ENCODE peak calls at places on chromosomes 2 and 18, in four cellular contexts. E is HepG2, J is IMR-90, M is K562. I is an unnamed sample.

GRCh38 chr2:238720232-238720672 is 127.6 kb upstream of the TWIST2 start:
- DNase-seq in J (peak), E (peak), M (peak), I (no peak)

GRCh38 chr2:54048117-54048785 is 67.2 kb upstream of the ACYP2 start:
- DNase-seq in E (peak), J (no peak), M (no peak), I (no peak)

GRCh38 chr2:74922592-74923227 is 35.7 kb upstream of the POLE4 start:
- DNase-seq in J (peak), M (no peak), E (no peak), I (no peak)

GRCh38 chr2:207768168-207768890 is 1.4 kb downstream of the FZD5 start:
- DNase-seq in J (no peak), E (peak), M (no peak), I (no peak)

GRCh38 chr2:134169788-134170187 is 84.1 kb upstream of the MGAT5 start:
- DNase-seq in M (no peak), J (no peak), E (no peak), I (no peak)

GRCh38 chr18:50432915-50433314 is 58.1 kb downstream of the SKA1 start:
- DNase-seq in E (no peak), J (no peak), M (peak), I (no peak)

GRCh38 chr18:37328946-37329719 is 236.5 kb downstream of the CELF4 start:
- DNase-seq in E (no peak), M (no peak), J (no peak), I (no peak)

GRCh38 chr2:177972782-177973181 is 99.8 kb downstream of the PDE11A start:
- DNase-seq in E (no peak), J (no peak), M (peak), I (no peak)

GRCh38 chr18:44601447-44601846 is 79.2 kb upstream of the SETBP1 start:
- DNase-seq in M (no peak), J (peak), E (no peak), I (no peak)

GRCh38 chr2:99827296-99827999 is 314.9 kb downstream of the AFF3 start:
- DNase-seq in J (no peak), E (no peak), M (no peak), I (no peak)

GRCh38 chr2:168278424-168278888 is 31.1 kb upstream of the STK39 start:
- DNase-seq in J (peak), M (no peak), E (peak), I (no peak)

GRCh38 chr2:143852748-143853147 is 667.2 kb downstream of the ZEB2 start:
- DNase-seq in M (no peak), E (no peak), J (no peak), I (no peak)

GRCh38 chr2:191927991-191928390 is 81.1 kb upstream of the CAVIN2 start:
- DNase-seq in J (peak), E (no peak), M (no peak), I (no peak)

GRCh38 chr2:219870023-219870422 is 242.6 kb downstream of the SLC4A3 start:
- DNase-seq in E (no peak), M (no peak), J (peak), I (no peak)

GRCh38 chr2:204027105-204027504 is 90.5 kb downstream of the ICOS start:
- DNase-seq in E (no peak), J (peak), M (no peak), I (no peak)

GRCh38 chr18:37314534-37314933 is 251.1 kb downstream of the CELF4 start:
- DNase-seq in E (no peak), J (no peak), M (no peak), I (no peak)

GRCh38 chr2:27442981-27443323 is 771 bp downstream of the KRTCAP3 start:
- DNase-seq in M (no peak), E (no peak), J (no peak), I (no peak)

GRCh38 chr2:201901770-201902169 is 95.4 kb downstream of the CDK15 start:
- DNase-seq in J (no peak), M (peak), E (no peak), I (no peak)

GRCh38 chr2:240160291-240161086 is 20.0 kb upstream of the OTOS start:
- DNase-seq in J (no peak), E (no peak), M (no peak), I (no peak)

GRCh38 chr2:46960618-46961017 is 45.0 kb upstream of the MCFD2 start:
- DNase-seq in E (no peak), M (no peak), J (no peak), I (no peak)

GRCh38 chr2:238231251-238231793 is 8.5 kb downstream of the HES6 start:
- DNase-seq in J (peak), M (peak), E (no peak), I (no peak)

GRCh38 chr2:171185941-171186340 is 25.2 kb upstream of the TLK1 start:
- DNase-seq in J (peak), M (no peak), E (no peak), I (no peak)

GRCh38 chr2:147543056-147543455 is 301.8 kb upstream of the ACVR2A start:
- DNase-seq in E (no peak), J (peak), M (no peak), I (no peak)

GRCh38 chr18:30248061-30248460 is 794.5 kb downstream of the DSC3 start:
- DNase-seq in J (no peak), M (no peak), E (no peak), I (no peak)

GRCh38 chr2:203585541-203585940 is 50.4 kb upstream of the RAPH1 start:
- DNase-seq in J (no peak), E (no peak), M (no peak), I (no peak)

GRCh38 chr2:119106301-119106897 is 52.2 kb downstream of the C1QL2 start:
- DNase-seq in J (peak), E (peak), M (peak), I (no peak)

GRCh38 chr2:194559523-194559922 is 1097.5 kb upstream of the SLC39A10 start:
- DNase-seq in J (no peak), E (no peak), M (no peak), I (no peak)

GRCh38 chr2:113768770-113769169 is 12.3 kb upstream of the SLC35F5 start:
- DNase-seq in J (peak), M (no peak), E (no peak), I (no peak)

GRCh38 chr2:121955313-121956211 is 200.1 kb downstream of the TSN start:
- DNase-seq in E (no peak), J (no peak), M (no peak), I (no peak)

GRCh38 chr2:83991992-83992391 is 467.1 kb downstream of the SUCLG1 start:
- DNase-seq in J (no peak), M (peak), E (no peak), I (no peak)

GRCh38 chr2:241208058-241208457 is 19.6 kb downstream of the ANO7 start:
- DNase-seq in E (no peak), M (no peak), J (no peak), I (no peak)

GRCh38 chr2:117137371-117137770 is 677.1 kb upstream of the DDX18 start:
- DNase-seq in M (no peak), E (no peak), J (no peak), I (no peak)

GRCh38 chr2:238415036-238415764 is 11.5 kb upstream of the ASB1 start:
- DNase-seq in M (no peak), E (no peak), J (no peak), I (no peak)

GRCh38 chr2:134108124-134108523 is 145.7 kb upstream of the MGAT5 start:
- DNase-seq in J (no peak), M (no peak), E (no peak), I (no peak)

DNA sequence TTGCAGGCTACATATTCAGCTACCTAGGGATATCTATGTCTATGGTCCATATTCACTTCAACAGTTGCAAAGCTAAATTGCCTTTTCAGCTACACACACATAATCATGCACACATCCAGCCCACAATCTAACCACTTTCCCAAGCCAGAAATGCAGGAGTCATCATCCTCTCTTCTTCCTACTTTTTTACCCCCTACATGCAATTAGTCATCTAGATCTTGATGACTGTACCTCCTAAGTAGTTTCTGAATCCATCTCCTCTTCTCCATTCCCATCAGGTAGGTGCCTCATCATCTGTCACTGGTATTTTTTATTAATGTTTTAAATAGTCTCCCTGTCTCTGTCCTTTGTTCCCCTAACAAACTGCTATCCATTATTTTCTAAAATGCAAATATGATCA is 23.7 kb upstream of the SPRED2 start:
- DNase-seq in M (no peak), J (peak), E (no peak), I (no peak)
- TF ChIP-seq MXI1 in M (no peak), J (no peak), E (no peak), I (no peak)

GRCh38 chr18:76232010-76232409 is 263.0 kb downstream of the ZNF516 start:
- DNase-seq in J (no peak), E (no peak), M (no peak), I (no peak)
- TF ChIP-seq USF2 in J (no peak), E (no peak), M (no peak), I (no peak)

GRCh38 chr2:29051730-29052129 is 22.6 kb downstream of the PCARE start:
- DNase-seq in M (no peak), E (no peak), J (no peak), I (no peak)
- TF ChIP-seq MXI1 in M (no peak), E (no peak), J (no peak), I (no peak)

GRCh38 chr18:48605408-48605845 is 66.6 kb downstream of the CTIF start:
- DNase-seq in M (peak), J (peak), E (peak), I (peak)
- TF ChIP-seq USF2 in M (no peak), J (no peak), E (no peak), I (no peak)

DNA sequence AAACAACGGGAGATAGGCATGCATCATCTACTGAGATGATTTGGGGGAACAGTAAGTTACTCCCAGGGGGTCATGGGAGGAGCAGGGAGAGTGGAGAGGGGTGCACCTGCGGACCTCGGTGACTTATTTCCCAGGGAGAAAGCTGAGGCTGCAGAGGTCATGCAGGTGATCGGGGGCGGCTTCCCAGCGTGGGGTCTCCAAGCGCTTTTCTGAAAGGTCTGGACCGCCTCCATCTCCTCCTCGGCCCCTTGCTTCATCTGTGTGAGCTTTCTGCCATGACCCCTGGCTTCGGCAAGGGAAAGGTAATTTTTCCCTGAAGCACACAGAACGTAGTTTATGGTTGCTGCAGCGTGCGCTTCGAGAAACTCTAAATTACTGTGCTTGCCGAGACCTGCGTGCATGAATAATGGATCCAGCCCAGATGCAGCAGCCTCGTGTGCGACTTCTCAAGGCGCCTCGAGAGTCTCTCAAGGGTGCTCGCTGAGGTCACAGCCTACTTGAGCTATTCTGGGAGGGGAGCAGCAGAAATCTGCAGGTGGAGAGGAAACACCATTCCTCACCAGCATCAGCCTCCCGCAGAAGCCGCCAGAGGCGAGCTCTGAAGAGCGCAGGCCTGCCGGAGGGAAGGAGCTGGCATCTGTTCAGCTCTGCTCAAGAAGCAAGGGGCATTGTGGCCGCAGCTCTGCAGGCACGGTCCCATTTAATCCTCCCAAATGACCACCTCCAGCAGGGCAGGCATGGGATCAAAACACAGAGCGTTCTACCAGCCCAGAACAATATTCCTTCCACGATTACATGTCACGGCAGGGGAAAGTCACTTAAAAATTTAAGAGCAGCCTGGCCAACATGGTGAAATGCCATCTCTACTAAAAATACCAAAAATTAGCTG is 308.4 kb upstream of the MYT1L start:
- DNase-seq in E (no peak), J (no peak), M (no peak), I (no peak)
- TF ChIP-seq MXI1 in E (no peak), J (no peak), M (no peak), I (no peak)

DNA sequence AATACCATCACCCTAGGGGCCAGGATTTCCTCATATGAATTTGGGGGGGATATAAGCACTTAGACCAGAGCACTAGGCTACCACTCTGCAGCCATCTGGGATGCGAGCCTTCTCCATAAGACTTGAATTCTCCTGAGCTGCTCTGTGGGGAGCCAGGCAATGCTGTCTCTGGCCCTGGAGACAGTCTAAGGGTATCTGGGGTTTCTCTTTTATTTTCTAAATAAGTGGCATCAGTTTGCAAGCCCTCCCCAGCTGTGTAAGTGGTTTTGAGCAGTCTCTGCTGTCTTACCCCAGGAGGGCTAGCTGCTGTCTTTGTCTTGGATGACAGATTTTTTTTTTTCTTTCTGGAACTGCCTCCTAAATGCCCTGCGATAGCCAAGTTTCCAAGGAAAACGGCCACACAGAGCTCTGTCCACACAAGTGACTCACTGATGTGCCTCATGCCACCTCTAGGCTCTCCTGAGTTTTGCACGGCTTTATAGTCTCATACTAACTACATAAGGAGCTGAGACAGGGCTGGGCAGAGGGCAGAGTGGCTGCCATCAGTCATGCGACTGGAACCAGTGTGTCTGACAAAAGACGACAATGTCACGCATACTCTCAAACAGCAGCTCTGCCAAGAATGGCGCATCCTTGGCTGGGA is 37.2 kb upstream of the THOC1 start:
- DNase-seq in J (no peak), M (no peak), E (no peak), I (no peak)
- TF ChIP-seq USF2 in J (no peak), M (no peak), E (no peak), I (no peak)

GRCh38 chr2:36507408-36507812 is 90.6 kb downstream of the FEZ2 start:
- DNase-seq in E (peak), J (peak), M (peak), I (no peak)
- TF ChIP-seq MXI1 in E (no peak), J (no peak), M (no peak), I (no peak)

GRCh38 chr2:34029073-34029472 is 430.0 kb upstream of the FAM98A start:
- DNase-seq in M (no peak), J (no peak), E (no peak), I (no peak)

GRCh38 chr2:34030273-34030672 is 431.2 kb upstream of the FAM98A start:
- DNase-seq in E (no peak), J (no peak), M (no peak), I (no peak)

GRCh38 chr2:34025196-34025595 is 426.1 kb upstream of the FAM98A start:
- DNase-seq in J (no peak), M (no peak), E (no peak), I (no peak)

GRCh38 chr2:34031097-34031496 is 432.0 kb upstream of the FAM98A start:
- DNase-seq in J (no peak), M (no peak), E (no peak), I (no peak)
- TF ChIP-seq USF2 in J (no peak), M (no peak), E (no peak), I (no peak)

GRCh38 chr2:15706424-15706823 is 114.8 kb downstream of the DDX1 start:
- DNase-seq in M (no peak), J (no peak), E (no peak), I (no peak)

GRCh38 chr2:15705839-15706386 is 114.2 kb downstream of the DDX1 start:
- DNase-seq in E (no peak), M (no peak), J (no peak), I (no peak)

GRCh38 chr2:15706986-15707632 is 115.4 kb downstream of the DDX1 start:
- DNase-seq in E (no peak), M (no peak), J (no peak), I (no peak)

GRCh38 chr2:15708865-15709820 is 117.5 kb downstream of the DDX1 start:
- DNase-seq in E (no peak), J (no peak), M (no peak), I (no peak)

DNA sequence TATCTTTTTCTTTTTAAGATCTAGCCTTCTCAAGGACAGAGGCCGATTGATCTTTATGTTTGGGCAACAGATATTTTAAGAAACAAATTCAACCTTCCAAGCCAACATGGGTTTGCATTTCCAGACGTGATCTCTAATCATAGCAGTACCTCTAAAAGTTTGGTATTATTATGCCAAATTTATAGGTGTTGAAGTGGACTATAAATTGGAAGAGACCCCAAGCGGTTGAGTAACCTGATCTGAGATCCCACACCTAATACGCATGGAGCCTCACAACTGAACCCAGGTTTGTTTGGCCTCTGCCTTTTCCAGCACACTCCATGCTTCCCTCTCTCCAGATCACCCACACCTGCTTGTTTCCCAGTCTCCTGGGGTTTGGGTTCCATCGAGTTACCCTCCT is 116.5 kb downstream of the DDX1 start:
- DNase-seq in M (no peak), E (no peak), J (no peak), I (no peak)
- TF ChIP-seq MXI1 in M (no peak), E (no peak), J (no peak), I (no peak)